ENCODE peak calls at places on chromosome 2, in five cellular contexts. L, P, F, G and J are unnamed samples.

GRCh38 chr2:211822686-211823335 is 715.8 kb downstream of the ERBB4 start:
- DNase-seq in L (no peak), P (no peak), F (no peak), G (no peak), J (peak; percentile 49)

GRCh38 chr2:234682492-234683228 is 185.8 kb upstream of the ARL4C start:
- DNase-seq in L (peak; percentile 72), P (no peak), F (no peak), G (no peak), J (no peak)

GRCh38 chr2:109466674-109467575 is 146.8 kb downstream of the SEPTIN10 start:
- DNase-seq in L (no peak), P (no peak), F (peak; percentile 2), G (no peak), J (peak; percentile 23)

GRCh38 chr2:19738707-19739106 is 163.1 kb downstream of the TTC32 start:
- DNase-seq in L (no peak), P (no peak), F (peak; percentile 18), G (no peak), J (peak; percentile 68)

GRCh38 chr2:39492095-39492590 is 55.1 kb upstream of the MAP4K3 start:
- DNase-seq in L (no peak), P (no peak), F (no peak), G (peak; percentile 91), J (peak; percentile 96)

GRCh38 chr2:9752441-9753275 is 90.6 kb upstream of the TAF1B start:
- DNase-seq in L (no peak), P (no peak), F (peak; percentile 43), G (peak; percentile 88), J (peak; percentile 80)

GRCh38 chr2:232982926-232983668 is 30.0 kb downstream of the NGEF start:
- DNase-seq in L (no peak), P (peak; percentile 90), F (no peak), G (no peak), J (no peak)

GRCh38 chr2:127105656-127106456 is 1.1 kb downstream of the BIN1 start:
- DNase-seq in L (peak; percentile 38), P (peak; percentile 77), F (peak; percentile 34), G (no peak), J (peak; percentile 69)

GRCh38 chr2:28413152-28413895 is 20.7 kb downstream of the FOSL2 start:
- DNase-seq in L (peak; percentile 34), P (peak; percentile 65), F (peak; percentile 63), G (no peak), J (no peak)

GRCh38 chr2:46985512-46985911 is 69.9 kb upstream of the MCFD2 start:
- DNase-seq in L (no peak), P (no peak), F (no peak), G (peak; percentile 69), J (peak; percentile 70)

GRCh38 chr2:1766400-1766799 is 22.1 kb upstream of the PXDN start:
- DNase-seq in L (no peak), P (peak; percentile 61), F (no peak), G (no peak), J (no peak)

GRCh38 chr2:10277293-10278028 is 25.2 kb upstream of the HPCAL1 start:
- DNase-seq in L (no peak), P (no peak), F (no peak), G (no peak), J (no peak)

DNA sequence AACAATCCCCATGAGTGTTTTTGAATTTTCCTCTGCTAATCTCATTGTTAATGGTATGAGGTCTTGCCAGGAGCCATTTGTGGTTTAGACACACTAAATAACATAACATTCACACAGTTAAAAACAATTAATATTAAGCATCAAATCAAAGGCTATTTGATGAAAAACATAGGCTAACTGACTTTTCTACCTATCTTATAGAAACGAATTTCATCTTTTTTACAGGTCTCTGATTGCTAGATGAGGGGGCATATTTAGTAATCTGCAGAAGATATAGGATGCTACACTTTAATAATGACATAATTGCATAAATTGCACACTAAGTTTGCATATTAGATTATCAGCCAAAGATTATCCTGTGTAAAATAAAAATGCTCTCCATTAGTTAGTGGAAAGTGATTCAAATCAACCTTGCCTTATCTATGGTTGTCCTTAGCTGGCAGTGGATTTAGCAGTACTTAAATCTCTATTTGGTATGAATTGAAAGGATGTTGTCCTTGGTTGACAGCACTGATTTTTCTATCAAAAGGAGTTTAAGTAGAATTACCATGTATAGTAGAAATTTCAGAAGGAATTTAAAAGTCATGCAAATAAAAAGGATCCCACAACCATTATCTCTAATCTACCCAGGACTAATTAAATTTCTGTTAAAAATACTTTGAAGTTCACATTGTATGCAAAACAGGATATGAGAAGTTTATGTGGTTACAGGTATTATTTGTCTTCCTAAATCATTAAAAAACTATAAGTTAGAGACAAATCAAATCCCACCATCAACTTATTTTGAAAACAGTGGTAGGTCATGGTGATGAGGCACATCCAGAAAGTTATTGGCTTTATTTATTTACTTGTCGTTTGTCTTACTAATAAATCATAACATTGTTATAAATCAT is 50.6 kb upstream of the SPAG16 start:
- DNase-seq in L (no peak), P (no peak), F (no peak), G (no peak), J (no peak)
- TF ChIP-seq CTCF in L (no peak), P (no peak), F (no peak), G (no peak), J (no peak)

DNA sequence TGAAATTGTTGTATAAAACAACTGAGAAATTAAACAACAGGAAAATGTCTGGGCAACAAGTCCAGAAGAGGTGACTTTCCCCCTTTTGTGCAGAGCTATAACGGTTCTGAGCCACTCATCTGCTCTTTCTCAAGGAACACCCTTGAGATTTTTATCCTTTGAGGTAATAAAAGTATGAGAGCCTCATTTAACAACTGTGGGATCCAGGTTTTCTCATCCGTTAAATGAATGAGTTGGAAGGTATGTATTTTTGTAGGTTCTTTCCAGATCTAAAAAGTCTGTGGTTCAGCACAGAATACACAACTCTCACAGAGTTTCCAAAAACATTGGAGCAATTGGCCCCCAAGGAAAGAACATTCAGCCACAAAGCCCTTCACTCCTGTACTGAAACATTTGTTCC is 93.0 kb downstream of the ANKRD44 start:
- DNase-seq in L (no peak), P (no peak), F (no peak), G (no peak), J (no peak)
- H3K4me3 ChIP-seq in L (no peak overlapping the region), P (no peak overlapping the region), F (no peak overlapping the region), G (peak overlapping the region; percentile 6), J (no peak overlapping the region)

DNA sequence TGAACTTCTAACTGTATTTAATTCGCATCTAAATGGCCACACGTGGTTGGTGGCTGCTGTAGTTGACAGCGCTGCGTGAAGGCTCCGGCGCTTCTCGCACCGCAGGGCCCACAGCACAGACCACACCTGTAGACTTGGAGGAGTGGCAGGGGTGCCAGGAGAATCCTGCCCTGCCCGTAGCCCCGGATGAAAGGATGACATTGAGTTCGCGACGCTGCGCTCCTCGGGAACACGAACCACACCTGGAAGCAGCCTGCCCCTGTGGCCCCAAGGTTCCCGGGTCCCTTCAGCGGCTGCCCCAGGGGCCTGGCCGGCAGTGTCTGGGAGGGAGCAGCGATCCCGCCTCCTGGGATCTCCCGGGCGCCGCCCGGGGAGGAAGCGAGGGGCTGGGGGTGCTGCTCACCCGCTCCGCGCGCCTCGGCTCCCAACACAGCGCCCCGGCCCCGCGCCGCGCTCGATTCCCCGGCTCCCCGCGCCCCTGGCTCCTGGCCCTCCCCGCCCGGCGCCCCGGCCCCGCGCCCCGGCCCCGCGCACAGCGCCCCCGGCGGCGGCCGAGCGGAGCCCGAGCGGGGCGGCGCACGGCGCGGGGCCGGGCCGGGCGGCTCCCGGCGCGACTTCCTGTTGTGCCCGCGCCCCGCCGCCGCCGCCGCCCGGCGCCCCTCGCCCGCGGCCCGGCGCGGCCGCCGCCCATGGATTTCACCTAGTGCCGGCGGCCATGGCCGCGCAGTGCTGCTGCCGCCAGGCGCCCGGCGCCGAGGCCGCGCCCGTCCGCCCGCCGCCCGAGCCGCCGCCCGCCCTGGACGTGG is at the start of gene RNPEPL1:
- DNase-seq in L (peak; percentile 51), P (peak; percentile 60), F (peak; percentile 62), G (peak; percentile 62), J (peak; percentile 25)
- TF ChIP-seq CTCF in L (no peak), P (no peak), F (peak; percentile 19), G (no peak), J (no peak)

GRCh38 chr2:154699560-154699901 is 1.0 kb downstream of the KCNJ3 start:
- DNase-seq in L (no peak), P (peak; percentile 30), F (no peak), G (no peak), J (no peak)

GRCh38 chr2:154698238-154698788 is at the start of gene KCNJ3:
- DNase-seq in L (no peak), P (peak; percentile 51), F (no peak), G (no peak), J (no peak)

GRCh38 chr2:154700142-154700541 is 1.6 kb downstream of the KCNJ3 start:
- DNase-seq in L (no peak), P (peak; percentile 15), F (no peak), G (no peak), J (no peak)

GRCh38 chr2:154697422-154698237 is 865 bp upstream of the KCNJ3 start:
- DNase-seq in L (peak; percentile 12), P (peak; percentile 60), F (peak; percentile 14), G (no peak), J (no peak)

DNA sequence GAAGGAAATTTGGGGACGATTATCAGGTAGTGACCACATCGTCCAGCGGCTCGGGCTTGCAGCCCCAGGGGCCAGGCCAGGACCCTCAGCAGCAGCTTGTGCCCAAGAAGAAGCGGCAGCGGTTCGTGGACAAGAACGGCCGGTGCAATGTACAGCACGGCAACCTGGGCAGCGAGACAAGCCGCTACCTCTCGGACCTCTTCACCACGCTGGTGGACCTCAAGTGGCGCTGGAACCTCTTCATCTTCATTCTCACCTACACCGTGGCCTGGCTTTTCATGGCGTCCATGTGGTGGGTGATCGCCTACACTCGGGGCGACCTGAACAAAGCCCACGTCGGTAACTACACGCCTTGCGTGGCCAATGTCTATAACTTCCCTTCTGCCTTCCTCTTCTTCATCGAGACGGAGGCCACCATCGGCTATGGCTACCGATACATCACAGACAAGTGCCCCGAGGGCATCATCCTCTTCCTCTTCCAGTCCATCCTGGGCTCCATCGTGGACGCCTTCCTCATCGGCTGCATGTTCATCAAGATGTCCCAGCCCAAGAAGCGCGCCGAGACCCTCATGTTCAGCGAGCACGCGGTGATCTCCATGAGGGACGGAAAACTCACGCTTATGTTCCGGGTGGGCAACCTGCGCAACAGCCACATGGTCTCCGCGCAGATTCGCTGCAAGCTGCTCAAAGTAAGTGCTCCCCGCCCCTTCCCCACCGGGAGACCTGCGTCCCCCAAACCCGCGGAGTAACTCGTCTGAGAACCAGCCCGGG is 479 bp downstream of the KCNJ3 start:
- DNase-seq in L (no peak), P (peak; percentile 44), F (no peak), G (no peak), J (no peak)
- H3K4me3 ChIP-seq in L (no peak overlapping the region), P (peak overlapping the region; percentile 72), F (peak overlapping the region; percentile 52), G (no peak overlapping the region), J (no peak overlapping the region)

GRCh38 chr2:101415220-101415619 is 27.9 kb upstream of the CREG2 start:
- DNase-seq in L (no peak), P (no peak), F (no peak), G (no peak), J (no peak)
- TF ChIP-seq CTCF in L (no peak), P (peak; percentile 16), F (no peak), G (no peak), J (no peak)

GRCh38 chr2:170823800-170824153 is 7.1 kb downstream of the GAD1 start:
- DNase-seq in L (no peak), P (peak; percentile 80), F (no peak), G (no peak), J (no peak)
- H3K4me3 ChIP-seq in L (no peak overlapping the region), P (peak overlapping the region; percentile 63), F (peak overlapping the region; percentile 39), G (no peak overlapping the region), J (no peak overlapping the region)